ENCODE peak calls at places on chromosome 6, in five cellular contexts. J is tibial artery, E is lower lobe of right lung, T is caudate nucleus, W is left ventricle myocardium inferior. D is an unnamed sample.

GRCh38 chr6:81534934-81535465 is 217.5 kb downstream of the TENT5A start:
- DNase-seq in J (no peak), E (no peak), T (no peak), W (no peak), D (no peak)

GRCh38 chr6:148565931-148566663 is 180.7 kb upstream of the UST start:
- DNase-seq in J (peak), E (peak), T (no peak), W (no peak), D (no peak)

GRCh38 chr6:13425971-13426931 is 61.1 kb downstream of the GFOD1 start:
- DNase-seq in J (peak), E (no peak), T (no peak), W (no peak), D (no peak)

GRCh38 chr6:31908791-31909190 is 6.9 kb upstream of the ZBTB12 start:
- DNase-seq in J (no peak), E (no peak), T (no peak), W (no peak), D (no peak)

GRCh38 chr6:118319890-118320289 is 228.2 kb upstream of the PLN start:
- DNase-seq in J (no peak), E (no peak), T (no peak), W (no peak), D (no peak)

GRCh38 chr6:137432054-137432545 is 62.1 kb downstream of the OLIG3 start:
- DNase-seq in J (no peak), E (no peak), T (no peak), W (no peak), D (no peak)

GRCh38 chr6:56347526-56347925 is 100.1 kb upstream of the COL21A1 start:
- DNase-seq in J (no peak), E (no peak), T (no peak), W (no peak), D (no peak)

GRCh38 chr6:116945809-116946208 is 68.8 kb downstream of the RFX6 start:
- DNase-seq in J (no peak), E (no peak), T (no peak), W (no peak), D (no peak)

GRCh38 chr6:105181981-105182515 is 2.2 kb upstream of the POPDC3 start:
- DNase-seq in J (no peak), E (no peak), T (no peak), W (no peak), D (no peak)

GRCh38 chr6:147203311-147204059 is 732 bp upstream of the STXBP5 start:
- DNase-seq in J (peak), E (peak), T (peak), W (peak), D (peak)

GRCh38 chr6:40996591-40997247 is 42.3 kb downstream of the UNC5CL start:
- DNase-seq in J (no peak), E (no peak), T (no peak), W (no peak), D (no peak)

GRCh38 chr6:33914519-33915120 is 110.8 kb upstream of the MLN start:
- DNase-seq in J (no peak), E (no peak), T (peak), W (no peak), D (peak)

GRCh38 chr6:144149894-144150672 is at the start of gene STX11:
- DNase-seq in J (peak), E (peak), T (no peak), W (peak), D (peak)

GRCh38 chr6:151075005-151075404 is 164.8 kb upstream of the AKAP12 start:
- DNase-seq in J (no peak), E (no peak), T (no peak), W (no peak), D (no peak)

GRCh38 chr6:169918239-169918953 is 167.0 kb downstream of the ERMARD start:
- DNase-seq in J (no peak), E (no peak), T (no peak), W (no peak), D (peak)

GRCh38 chr6:79762370-79762769 is 131.2 kb downstream of the SH3BGRL2 start:
- DNase-seq in J (no peak), E (no peak), T (no peak), W (no peak), D (no peak)

GRCh38 chr6:76003115-76003514 is 69.3 kb downstream of the IMPG1 start:
- DNase-seq in J (no peak), E (no peak), T (no peak), W (no peak), D (no peak)

GRCh38 chr6:138499303-138499991 is at the start of gene NHSL1:
- DNase-seq in J (no peak), E (no peak), T (no peak), W (no peak), D (no peak)

GRCh38 chr6:43275782-43276179 is 22.3 kb upstream of the SLC22A7 start:
- DNase-seq in J (no peak), E (no peak), T (no peak), W (no peak), D (no peak)

GRCh38 chr6:135871296-135871695 is 19.8 kb downstream of the PDE7B start:
- DNase-seq in J (no peak), E (no peak), T (no peak), W (no peak), D (no peak)

GRCh38 chr6:170281331-170282292 is 9.3 kb downstream of the DLL1 start:
- DNase-seq in J (no peak), E (no peak), T (no peak), W (no peak), D (peak)

GRCh38 chr6:108959972-108960582 is 111.9 kb downstream of the ARMC2 start:
- DNase-seq in J (no peak), E (no peak), T (no peak), W (no peak), D (no peak)

GRCh38 chr6:42140051-42140450 is 2.4 kb downstream of the C6orf132 start:
- DNase-seq in J (peak), E (peak), T (no peak), W (no peak), D (no peak)

GRCh38 chr6:17737704-17738252 is 31.1 kb upstream of the NUP153 start:
- DNase-seq in J (no peak), E (no peak), T (no peak), W (no peak), D (no peak)

GRCh38 chr6:52207066-52207465 is 20.9 kb downstream of the IL17A start:
- DNase-seq in J (no peak), E (no peak), T (no peak), W (no peak), D (no peak)

GRCh38 chr6:105136433-105137350 is 43.1 kb downstream of the POPDC3 start:
- DNase-seq in J (peak), E (peak), T (peak), W (peak), D (peak)

GRCh38 chr6:153129873-153130514 is 1.1 kb downstream of the RGS17 start:
- DNase-seq in J (no peak), E (no peak), T (no peak), W (no peak), D (peak)

GRCh38 chr6:153126218-153126617 is 4.9 kb downstream of the RGS17 start:
- DNase-seq in J (no peak), E (no peak), T (no peak), W (no peak), D (no peak)

GRCh38 chr6:153135681-153136080 is 4.6 kb upstream of the RGS17 start:
- DNase-seq in J (no peak), E (no peak), T (no peak), W (no peak), D (no peak)

GRCh38 chr6:153130515-153131036 is 506 bp downstream of the RGS17 start:
- DNase-seq in J (no peak), E (no peak), T (no peak), W (no peak), D (peak)

DNA sequence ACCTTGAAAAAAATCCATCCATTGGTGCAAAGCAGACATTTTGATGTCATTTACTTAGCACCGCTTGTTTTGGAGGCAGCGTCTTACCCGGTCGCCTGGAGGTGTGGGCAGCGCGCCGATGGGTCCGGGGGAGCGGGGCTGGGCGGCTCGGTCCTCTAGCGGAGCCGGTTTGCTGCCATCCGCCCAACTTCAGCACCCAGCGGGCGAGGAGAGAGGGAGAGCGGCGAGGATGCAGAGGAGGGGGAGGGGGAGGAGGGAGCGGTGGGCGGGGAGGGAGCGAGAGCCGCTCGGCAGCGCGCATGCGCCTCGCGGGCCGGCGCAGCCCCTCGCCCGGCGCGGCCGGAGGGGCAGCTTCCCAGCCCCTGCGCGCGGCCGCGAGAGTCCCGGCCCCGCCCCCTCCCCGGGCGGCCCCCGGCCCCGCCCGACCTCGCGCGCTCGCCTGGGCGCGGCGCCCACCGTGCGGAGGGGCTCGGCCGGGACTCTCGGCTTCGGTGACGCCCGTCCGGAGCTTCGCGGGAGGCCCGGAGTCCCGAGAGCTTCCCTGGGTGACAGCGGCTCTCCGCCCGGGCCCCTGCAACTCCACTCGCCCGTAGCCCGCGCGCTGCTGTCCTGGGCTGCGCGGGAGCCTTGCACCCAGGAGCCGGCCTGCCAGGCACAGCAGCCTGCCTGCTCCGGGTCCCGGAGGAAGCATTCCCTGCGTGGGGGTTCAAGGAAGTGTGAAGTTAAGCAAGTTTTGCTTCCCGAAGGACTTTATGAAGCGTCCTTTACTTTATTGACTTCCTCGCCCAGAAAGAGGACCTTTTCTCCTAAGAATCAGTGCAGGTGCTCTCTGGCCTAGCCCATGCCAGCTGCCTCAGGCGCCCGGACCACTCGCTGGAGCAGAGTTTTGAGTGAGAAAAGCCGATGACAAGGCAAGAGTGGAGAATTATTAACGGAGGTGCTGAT is at the start of gene RGS17:
- DNase-seq in J (no peak), E (peak), T (peak), W (peak), D (peak)
- H3K27ac ChIP-seq in J (peak), E (peak), T (no peak), W (peak), D (no peak)

GRCh38 chr6:77337392-77337791 is 125.9 kb downstream of the HTR1B start:
- DNase-seq in J (no peak), E (no peak), T (no peak), W (no peak), D (no peak)

GRCh38 chr6:77339926-77340325 is 123.4 kb downstream of the HTR1B start:
- DNase-seq in J (no peak), E (no peak), T (no peak), W (no peak), D (no peak)

GRCh38 chr6:77340331-77340730 is 123.0 kb downstream of the HTR1B start:
- DNase-seq in J (no peak), E (no peak), T (no peak), W (no peak), D (peak)

GRCh38 chr6:77341058-77341986 is 122.0 kb downstream of the HTR1B start:
- DNase-seq in J (no peak), E (no peak), T (no peak), W (peak), D (no peak)
- H3K27ac ChIP-seq in J (no peak), E (no peak), T (no peak), W (peak), D (no peak)

GRCh38 chr6:2959909-2960719 is 11.3 kb downstream of the SERPINB6 start:
- DNase-seq in J (no peak), E (no peak), T (no peak), W (no peak), D (no peak)
- H3K27ac ChIP-seq in J (peak), E (peak), T (peak), W (peak), D (no peak)

DNA sequence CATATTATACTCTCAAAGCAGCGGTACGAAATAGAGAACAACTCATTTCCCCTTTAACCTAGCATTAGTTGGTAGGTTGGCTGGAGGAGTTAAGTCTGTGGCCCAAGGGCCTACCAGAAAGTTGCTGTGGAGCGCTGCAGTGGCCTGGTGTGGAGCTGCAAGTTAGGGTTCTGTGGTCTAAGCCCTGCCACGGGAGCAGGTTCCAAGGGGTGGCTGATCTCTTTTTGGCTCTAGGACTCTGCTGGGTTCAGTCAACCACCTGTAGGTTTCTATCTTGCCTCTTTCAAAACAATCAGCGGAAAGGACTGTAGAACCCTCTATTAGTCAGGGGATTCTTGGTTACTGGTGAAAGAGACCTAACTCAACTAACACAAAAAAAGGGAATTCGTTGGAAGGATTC is 54.5 kb upstream of the TULP4 start:
- DNase-seq in J (no peak), E (no peak), T (no peak), W (no peak), D (no peak)
- H3K27ac ChIP-seq in J (no peak), E (no peak), T (no peak), W (no peak), D (no peak)

DNA sequence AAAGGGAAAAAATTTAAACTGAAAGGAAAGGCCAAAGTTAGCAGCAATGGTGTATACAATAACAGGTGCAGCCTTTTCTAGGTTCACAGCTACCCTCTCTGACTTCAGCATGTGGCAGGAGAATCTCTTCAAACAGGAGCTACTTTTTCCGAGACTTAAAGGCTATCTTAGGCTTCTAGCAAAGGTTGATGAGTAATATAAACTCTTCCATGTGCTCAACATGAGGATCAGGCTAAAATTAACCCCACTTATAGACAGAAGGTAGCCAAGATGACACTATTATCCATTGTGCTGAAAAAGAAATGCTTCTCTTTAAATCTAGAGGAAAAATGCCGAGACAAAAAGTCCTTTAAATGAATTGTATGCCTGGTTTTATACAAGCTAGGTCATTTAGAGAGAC is 216.6 kb upstream of the CITED2 start:
- DNase-seq in J (no peak), E (no peak), T (no peak), W (no peak), D (no peak)
- H3K27ac ChIP-seq in J (peak), E (no peak), T (no peak), W (no peak), D (no peak)

DNA sequence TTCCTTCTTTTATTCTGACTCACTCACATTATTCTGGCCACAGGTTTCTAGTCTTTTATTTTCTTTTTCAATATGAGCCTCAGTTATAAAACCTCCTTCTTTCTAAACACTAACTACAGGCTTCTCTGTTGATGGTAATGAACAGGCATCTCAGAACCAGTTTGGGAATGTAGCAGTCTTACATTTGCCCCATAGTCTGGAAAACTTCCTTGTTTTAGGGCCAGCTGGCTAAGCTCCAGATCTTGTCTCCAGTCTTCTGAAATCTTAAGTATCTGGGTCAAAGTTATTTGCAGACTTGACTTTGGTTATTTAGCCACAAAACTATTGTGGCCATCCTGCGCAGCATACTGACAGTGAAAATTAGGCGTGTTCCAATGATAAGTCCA is 97.1 kb upstream of the MAN1A1 start:
- DNase-seq in J (peak), E (no peak), T (no peak), W (no peak), D (no peak)
- H3K27ac ChIP-seq in J (peak), E (no peak), T (peak), W (peak), D (peak)

GRCh38 chr6:11769816-11770545 is 8.6 kb downstream of the ADTRP start:
- DNase-seq in J (no peak), E (no peak), T (no peak), W (no peak), D (no peak)

GRCh38 chr6:11769244-11769643 is 9.4 kb downstream of the ADTRP start:
- DNase-seq in J (no peak), E (no peak), T (no peak), W (no peak), D (no peak)

GRCh38 chr6:11771473-11772048 is 7.0 kb downstream of the ADTRP start:
- DNase-seq in J (no peak), E (no peak), T (no peak), W (no peak), D (no peak)

GRCh38 chr6:11772109-11772830 is 6.3 kb downstream of the ADTRP start:
- DNase-seq in J (peak), E (no peak), T (no peak), W (no peak), D (no peak)

GRCh38 chr6:11770546-11771466 is 7.8 kb downstream of the ADTRP start:
- DNase-seq in J (peak), E (peak), T (peak), W (peak), D (peak)
- H3K27ac ChIP-seq in J (peak), E (peak), T (no peak), W (peak), D (peak)

GRCh38 chr6:36141961-36142360 is 11.6 kb downstream of the MAPK13 start:
- DNase-seq in J (no peak), E (no peak), T (no peak), W (no peak), D (no peak)

GRCh38 chr6:36141091-36141490 is 10.8 kb downstream of the MAPK13 start:
- DNase-seq in J (no peak), E (no peak), T (no peak), W (no peak), D (no peak)

GRCh38 chr6:36138667-36139066 is 8.4 kb downstream of the MAPK13 start:
- DNase-seq in J (no peak), E (no peak), T (no peak), W (no peak), D (no peak)

GRCh38 chr6:36139431-36139830 is 9.1 kb downstream of the MAPK13 start:
- DNase-seq in J (no peak), E (no peak), T (no peak), W (no peak), D (no peak)

DNA sequence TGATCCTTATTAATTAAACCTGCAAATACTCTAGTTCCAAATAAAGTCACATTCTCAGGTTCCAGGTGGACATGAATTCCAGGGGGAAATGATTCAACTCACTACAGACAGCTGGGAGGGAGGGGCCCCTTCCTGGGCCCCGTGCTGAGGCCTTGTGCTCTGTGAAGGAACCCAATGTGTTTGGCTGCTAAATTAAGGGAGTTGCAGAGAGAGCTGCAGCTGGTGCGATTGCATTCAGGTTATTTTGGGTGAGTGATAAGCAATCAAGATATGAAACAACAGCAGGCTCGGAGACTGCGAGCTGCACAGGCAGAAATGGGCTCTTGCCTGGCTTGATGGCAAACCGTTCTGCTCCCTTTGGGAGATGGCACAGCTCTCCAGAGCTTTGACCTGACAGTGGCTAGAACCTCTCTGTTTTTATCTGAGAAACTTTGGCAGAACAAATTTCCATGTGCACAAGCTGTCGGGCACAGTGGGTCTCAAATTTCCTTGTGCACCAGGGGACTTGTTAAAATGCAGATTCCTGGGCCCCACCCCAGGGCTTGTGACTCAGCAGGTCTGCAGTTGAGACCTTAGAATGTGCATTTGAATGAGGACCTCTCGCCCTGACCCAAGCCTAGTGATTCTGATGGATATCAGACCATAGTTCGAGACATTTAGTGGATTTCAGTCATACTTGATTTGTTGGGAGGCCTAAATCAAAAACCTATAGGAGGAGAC is 9.8 kb downstream of the MAPK13 start:
- DNase-seq in J (no peak), E (no peak), T (no peak), W (no peak), D (no peak)
- H3K27ac ChIP-seq in J (no peak), E (no peak), T (no peak), W (no peak), D (no peak)

DNA sequence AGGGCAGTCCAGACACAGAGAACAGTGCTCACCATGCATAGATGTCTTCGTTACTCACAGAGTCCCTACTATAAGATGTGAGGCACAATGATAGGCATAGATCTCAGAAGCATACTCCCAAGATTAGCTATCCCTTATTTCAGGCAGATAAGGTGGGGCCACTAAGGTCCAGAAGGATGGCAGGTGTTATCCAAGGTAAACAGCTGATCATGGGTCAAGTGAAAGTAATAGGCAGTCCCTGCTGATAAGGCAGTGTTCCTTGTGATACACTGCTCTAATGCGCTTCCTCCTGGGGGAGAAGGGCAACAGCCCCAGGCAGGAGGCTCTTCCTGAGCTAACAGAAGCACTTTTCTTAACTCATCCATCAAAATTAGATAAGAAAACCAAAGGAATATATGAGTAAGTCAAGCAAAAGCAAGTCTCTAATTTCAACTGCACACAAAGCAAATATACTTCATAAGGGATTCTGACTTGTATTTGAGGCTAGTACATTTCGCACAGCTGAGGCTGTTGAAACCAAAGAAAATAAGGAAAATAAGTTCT is 42.2 kb downstream of the METTL24 start:
- DNase-seq in J (no peak), E (no peak), T (no peak), W (no peak), D (no peak)
- H3K27ac ChIP-seq in J (no peak), E (no peak), T (peak), W (no peak), D (no peak)

GRCh38 chr6:25447570-25447929 is 168.4 kb downstream of the CARMIL1 start:
- DNase-seq in J (no peak), E (no peak), T (no peak), W (no peak), D (no peak)
- H3K27ac ChIP-seq in J (peak), E (no peak), T (no peak), W (no peak), D (no peak)